ENCODE peak calls at places on chromosomes 16 and 17, in six cellular contexts. M is prostate gland, I is WERI-Rb-1, J is AG10803, P is NCI-H1105, U is EL. V is an unnamed sample.

GRCh38 chr16:31322500-31322899 is 32.5 kb upstream of the ITGAX start:
- DNase-seq in J (no peak), P (no peak), U (no peak), I (no peak), M (no peak), V (no peak)

GRCh38 chr16:48818257-48818656 is 208.3 kb upstream of the N4BP1 start:
- DNase-seq in M (no peak), I (peak), U (no peak), J (no peak), P (no peak), V (no peak)

GRCh38 chr17:27577124-27577761 is 53.7 kb upstream of the LGALS9 start:
- DNase-seq in I (peak), P (no peak), J (peak), M (no peak), U (peak), V (no peak)

GRCh38 chr16:86899156-86899555 is 320.8 kb downstream of the FOXL1 start:
- DNase-seq in I (no peak), M (no peak), P (no peak), U (no peak), J (no peak), V (no peak)

GRCh38 chr17:43146649-43147048 is 21.5 kb upstream of the BRCA1 start:
- DNase-seq in J (no peak), P (no peak), I (no peak), M (no peak), U (no peak), V (no peak)

GRCh38 chr16:27138257-27138656 is 65.1 kb upstream of the KDM8 start:
- DNase-seq in I (no peak), P (no peak), J (no peak), U (no peak), M (no peak), V (no peak)

GRCh38 chr17:43717913-43718312 is 40.7 kb downstream of the SOST start:
- DNase-seq in U (no peak), M (no peak), P (no peak), I (no peak), J (no peak), V (no peak)

GRCh38 chr17:42246515-42246914 is 29.7 kb downstream of the STAT5B start:
- DNase-seq in P (no peak), M (no peak), J (no peak), I (no peak), U (no peak), V (peak)

GRCh38 chr17:2027528-2028233 is 2.3 kb upstream of the DPH1 start:
- DNase-seq in U (no peak), P (no peak), I (no peak), M (no peak), J (no peak), V (no peak)

GRCh38 chr17:77208217-77208808 is 67.5 kb downstream of the SEC14L1 start:
- DNase-seq in I (no peak), M (peak), P (no peak), U (peak), J (peak), V (peak)

GRCh38 chr16:57775661-57776469 is 26.4 kb downstream of the KIFC3 start:
- DNase-seq in U (no peak), P (no peak), M (no peak), I (peak), J (no peak), V (no peak)

GRCh38 chr17:29613371-29613837 is 9.3 kb downstream of the CORO6 start:
- DNase-seq in P (no peak), I (no peak), U (peak), M (peak), J (peak), V (peak)

GRCh38 chr16:71845639-71846431 is at the start of gene ATXN1L:
- DNase-seq in J (peak), M (peak), P (peak), U (peak), I (peak), V (peak)

GRCh38 chr16:67594956-67595355 is 32.6 kb downstream of the CTCF start:
- DNase-seq in M (no peak), I (no peak), J (peak), U (peak), P (no peak), V (peak)

GRCh38 chr17:5123343-5124124 is 7.7 kb downstream of the USP6 start:
- DNase-seq in P (no peak), I (peak), J (no peak), M (no peak), U (no peak), V (no peak)

GRCh38 chr16:66695474-66695934 is 1.0 kb downstream of the CMTM4 start:
- DNase-seq in U (no peak), I (no peak), M (peak), J (no peak), P (no peak), V (no peak)

GRCh38 chr16:4915226-4915761 is 21.7 kb downstream of the PPL start:
- DNase-seq in U (peak), P (no peak), M (no peak), I (no peak), J (peak), V (no peak)

GRCh38 chr16:11742041-11742535 is 569 bp downstream of the TXNDC11 start:
- DNase-seq in P (no peak), I (peak), U (no peak), M (no peak), J (no peak), V (no peak)

GRCh38 chr17:74631468-74632195 is 8.1 kb upstream of the CD300E start:
- DNase-seq in U (peak), J (peak), P (no peak), M (no peak), I (no peak), V (no peak)

GRCh38 chr17:49913226-49914095 is 55.5 kb upstream of the DLX4 start:
- DNase-seq in I (no peak), M (no peak), P (no peak), U (peak), J (peak), V (no peak)

GRCh38 chr16:75053791-75054555 is 55.1 kb downstream of the ZNRF1 start:
- DNase-seq in P (peak), M (peak), U (no peak), I (no peak), J (no peak), V (peak)

GRCh38 chr17:45895969-45896793 is 1.8 kb downstream of the MAPT start:
- DNase-seq in I (no peak), U (no peak), M (no peak), P (peak), J (no peak), V (no peak)

GRCh38 chr16:23967775-23968571 is 132.2 kb downstream of the PRKCB start:
- DNase-seq in P (no peak), J (no peak), U (no peak), I (no peak), M (no peak), V (no peak)

GRCh38 chr17:49717371-49717841 is 9.6 kb upstream of the SLC35B1 start:
- DNase-seq in U (peak), I (no peak), J (no peak), P (no peak), M (no peak), V (no peak)

GRCh38 chr16:59633996-59634579 is 900.0 kb upstream of the GOT2 start:
- DNase-seq in U (peak), I (no peak), P (no peak), J (peak), M (no peak), V (no peak)

GRCh38 chr17:39170051-39170450 is 4.1 kb upstream of the ARL5C start:
- DNase-seq in P (no peak), I (no peak), M (no peak), J (no peak), U (no peak), V (no peak)

GRCh38 chr17:50267074-50267841 is 7.0 kb upstream of the TMEM92 start:
- DNase-seq in J (peak), U (peak), M (no peak), I (no peak), P (no peak), V (no peak)

V was measured in lung microvascular endothelial cell.